ENCODE peak calls at places on chromosomes 7 and 10, in seven cellular contexts. Y is GM12892, D is ovary, O is gastrocnemius medialis, N is HCT116, P is right lobe of liver, Z is spleen. C is an unnamed sample.

GRCh38 chr10:80498833-80499671 is 38.6 kb upstream of the SH2D4B start:
- DNase-seq in Y (no peak), D (peak; percentile 89), O (peak; percentile 92), N (peak; percentile 85), P (peak; percentile 96), Z (peak; percentile 93), C (peak; percentile 84)

GRCh38 chr10:88455831-88456230 is 127.3 kb downstream of the RNLS start:
- DNase-seq in Y (no peak), D (no peak), O (no peak), N (no peak), P (no peak), Z (no peak), C (no peak)

GRCh38 chr7:41268874-41269273 is 434.0 kb downstream of the INHBA start:
- DNase-seq in Y (no peak), D (no peak), O (no peak), N (no peak), P (no peak), Z (no peak), C (no peak)

GRCh38 chr7:107450970-107451369 is 18.9 kb upstream of the GPR22 start:
- DNase-seq in Y (no peak), D (no peak), O (no peak), N (no peak), P (no peak), Z (no peak), C (no peak)

GRCh38 chr7:140433396-140433795 is 29.5 kb downstream of the RAB19 start:
- DNase-seq in Y (no peak), D (no peak), O (no peak), N (no peak), P (no peak), Z (no peak), C (no peak)

GRCh38 chr10:29689001-29689400 is 54.2 kb upstream of the SVIL start:
- DNase-seq in Y (no peak), D (no peak), O (no peak), N (peak; percentile 33), P (no peak), Z (no peak), C (no peak)

GRCh38 chr7:156379242-156380070 is 261.1 kb upstream of the RNF32 start:
- DNase-seq in Y (no peak), D (no peak), O (no peak), N (no peak), P (peak; percentile 88), Z (no peak), C (no peak)

GRCh38 chr7:64997927-64998391 is 7.1 kb upstream of the ZNF117 start:
- DNase-seq in Y (no peak), D (no peak), O (peak; percentile 67), N (no peak), P (no peak), Z (no peak), C (no peak)

GRCh38 chr10:94383515-94383914 is 18.8 kb upstream of the TBC1D12 start:
- DNase-seq in Y (no peak), D (no peak), O (no peak), N (no peak), P (no peak), Z (no peak), C (no peak)

GRCh38 chr7:154640266-154640865 is 362.6 kb downstream of the PAXIP1 start:
- DNase-seq in Y (no peak), D (no peak), O (no peak), N (no peak), P (no peak), Z (no peak), C (no peak)

GRCh38 chr7:34087892-34088891 is 182.9 kb downstream of the BMPER start:
- DNase-seq in Y (no peak), D (no peak), O (no peak), N (peak; percentile 45), P (no peak), Z (no peak), C (no peak)

GRCh38 chr7:56287429-56288138 is 171.4 kb upstream of the NUPR2 start:
- DNase-seq in Y (no peak), D (no peak), O (peak; percentile 17), N (no peak), P (peak; percentile 56), Z (peak; percentile 76), C (peak; percentile 25)

GRCh38 chr7:262251-262572 is 27.8 kb upstream of the FOXL3 start:
- DNase-seq in Y (no peak), D (no peak), O (no peak), N (no peak), P (peak; percentile 45), Z (peak; percentile 34), C (no peak)

GRCh38 chr7:259191-259505 is 30.8 kb upstream of the FOXL3 start:
- DNase-seq in Y (no peak), D (no peak), O (no peak), N (no peak), P (peak; percentile 55), Z (no peak), C (no peak)

GRCh38 chr7:259751-260405 is 30.1 kb upstream of the FOXL3 start:
- DNase-seq in Y (no peak), D (no peak), O (no peak), N (no peak), P (peak; percentile 56), Z (peak; percentile 74), C (no peak)

GRCh38 chr7:261341-262250 is 28.4 kb upstream of the FOXL3 start:
- DNase-seq in Y (no peak), D (no peak), O (no peak), N (no peak), P (peak; percentile 46), Z (peak; percentile 62), C (no peak)

GRCh38 chr7:260441-261281 is 29.3 kb upstream of the FOXL3 start:
- DNase-seq in Y (no peak), D (no peak), O (no peak), N (no peak), P (peak; percentile 52), Z (peak; percentile 64), C (no peak)
- TF ChIP-seq POLR2A in Y (no peak), D (no peak), O (no peak), N (no peak), P (no peak), Z (no peak), C (no peak)

GRCh38 chr7:44633254-44634186 is 27.1 kb downstream of the OGDH start:
- DNase-seq in Y (peak; percentile 38), D (peak; percentile 60), O (peak; percentile 84), N (no peak), P (peak; percentile 66), Z (no peak), C (peak; percentile 60)
- TF ChIP-seq POLR2A in Y (no peak), D (no peak), O (no peak), N (no peak), P (no peak), Z (no peak), C (no peak)

DNA sequence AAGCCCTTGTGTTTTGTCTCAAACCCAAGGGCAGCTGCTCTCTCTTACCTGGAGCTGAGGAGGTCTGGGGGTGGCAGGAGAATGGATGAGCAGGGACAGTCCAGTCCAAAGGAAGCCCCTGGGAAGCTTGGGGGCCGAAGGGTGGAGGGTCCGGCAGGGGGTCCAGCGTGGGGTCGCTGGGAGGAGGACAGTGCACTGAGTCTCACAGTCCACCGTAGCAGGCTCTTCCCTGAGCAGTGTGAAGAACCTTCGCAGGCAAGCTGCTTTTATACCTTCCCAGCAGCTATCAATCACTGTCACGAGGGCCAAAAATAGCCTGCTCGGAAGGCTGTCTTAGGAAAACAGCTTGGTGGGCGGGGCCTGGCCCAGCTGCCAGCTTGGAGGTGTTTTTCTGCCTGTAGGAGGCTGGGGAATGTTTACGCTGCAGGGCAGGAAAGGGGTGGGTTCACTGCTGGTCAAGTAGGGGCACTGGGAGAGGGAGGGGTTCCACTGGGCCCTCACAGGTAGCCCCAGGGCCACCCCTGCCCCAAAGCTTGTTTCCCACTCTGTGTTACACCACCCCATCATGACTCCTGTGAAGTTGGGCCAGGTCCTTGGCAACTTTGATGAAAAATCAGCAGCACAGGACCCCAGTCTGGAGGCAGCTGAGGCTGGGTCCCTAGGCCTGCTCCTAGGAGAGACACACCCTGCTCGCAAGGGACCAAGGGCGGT is at the start of gene DEPP1:
- DNase-seq in Y (no peak), D (peak; percentile 94), O (peak; percentile 96), N (peak; percentile 90), P (peak; percentile 95), Z (peak; percentile 82), C (peak; percentile 94)
- TF ChIP-seq POLR2A in Y (peak; percentile 77), D (peak; percentile 99), O (peak; percentile 100), N (peak; percentile 78), P (peak; percentile 99), Z (no peak), C (peak; percentile 100)

DNA sequence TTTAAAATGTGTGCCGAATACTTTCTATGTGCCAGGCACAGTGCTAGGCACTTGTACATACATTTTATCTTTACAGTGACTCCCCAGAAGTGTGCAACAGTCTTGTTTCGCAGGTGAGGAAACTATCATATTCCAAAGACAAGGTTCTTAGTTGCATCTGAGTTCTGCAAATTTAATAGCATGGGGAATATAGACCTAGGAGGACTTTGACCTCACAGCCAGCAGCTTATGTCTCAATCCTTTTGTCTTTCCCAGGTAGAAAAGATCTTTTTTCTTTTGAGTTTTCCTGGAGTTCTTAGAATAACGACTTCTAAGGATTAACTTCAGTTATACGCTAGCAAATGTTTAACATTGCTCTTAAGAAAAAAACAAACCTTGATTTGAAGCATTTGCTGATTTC is 482.8 kb upstream of the ZMIZ1 start:
- DNase-seq in Y (no peak), D (no peak), O (no peak), N (no peak), P (no peak), Z (no peak), C (no peak)
- TF ChIP-seq POLR2A in Y (no peak), D (no peak), O (no peak), N (no peak), P (no peak), Z (no peak), C (no peak)

GRCh38 chr10:128557149-128557548 is 430.9 kb upstream of the MKI67 start:
- DNase-seq in Y (no peak), D (no peak), O (no peak), N (no peak), P (no peak), Z (no peak), C (no peak)
- TF ChIP-seq POLR2A in Y (no peak), D (no peak), O (no peak), N (no peak), P (no peak), Z (no peak), C (no peak)

GRCh38 chr7:30140456-30140855 is 5.7 kb downstream of the MTURN start:
- DNase-seq in Y (no peak), D (no peak), O (no peak), N (no peak), P (no peak), Z (no peak), C (no peak)

GRCh38 chr7:30141405-30142045 is 6.7 kb downstream of the MTURN start:
- DNase-seq in Y (no peak), D (no peak), O (no peak), N (no peak), P (no peak), Z (no peak), C (no peak)

GRCh38 chr7:30144659-30145321 is 10.0 kb downstream of the MTURN start:
- DNase-seq in Y (no peak), D (no peak), O (no peak), N (no peak), P (no peak), Z (no peak), C (no peak)

GRCh38 chr7:30143748-30144251 is 9.0 kb downstream of the MTURN start:
- DNase-seq in Y (no peak), D (no peak), O (no peak), N (no peak), P (no peak), Z (no peak), C (peak; percentile 64)

GRCh38 chr7:30142710-30143109 is 7.9 kb downstream of the MTURN start:
- DNase-seq in Y (no peak), D (no peak), O (peak; percentile 55), N (peak; percentile 39), P (no peak), Z (no peak), C (no peak)
- TF ChIP-seq POLR2A in Y (no peak), D (no peak), O (no peak), N (no peak), P (no peak), Z (no peak), C (no peak)

GRCh38 chr7:98250789-98251188 is 1.2 kb downstream of the TECPR1 start:
- DNase-seq in Y (no peak), D (no peak), O (no peak), N (no peak), P (no peak), Z (no peak), C (no peak)
- TF ChIP-seq POLR2A in Y (peak; percentile 59), D (no peak), O (no peak), N (no peak), P (no peak), Z (no peak), C (no peak)

C was measured in breast epithelium.